ENCODE peak calls at places on chromosome 21, in six cellular contexts. L is lower leg skin; C is stimulated activated CD4-positive, alpha-beta T cell treated with anti-CD3 and anti-CD28 coated beads, Interleukin-4, amount 100 ng/mL, for 1 hour; F is foreskin fibroblast; U is hippocampal formation; G is GM19239. N is an unnamed sample.

GRCh38 chr21:28771790-28772501 is 220.7 kb downstream of the LTN1 start:
- DNase-seq in U (no peak), G (no peak), C (no peak), L (no peak), F (peak; percentile 89), N (no peak)

GRCh38 chr21:39182016-39182415 is 1.2 kb downstream of the PSMG1 start:
- DNase-seq in L (no peak), U (no peak), C (no peak), G (no peak), F (no peak), N (no peak)

GRCh38 chr21:42443876-42444744 is 40.4 kb downstream of the UBASH3A start:
- DNase-seq in C (no peak), F (no peak), G (no peak), U (no peak), L (no peak), N (no peak)

GRCh38 chr21:35905973-35906357 is 154.4 kb downstream of the SETD4 start:
- DNase-seq in G (no peak), L (peak; percentile 37), C (no peak), F (no peak), U (no peak), N (peak; percentile 34)

GRCh38 chr21:34640858-34641257 is 25.9 kb upstream of the RCAN1 start:
- DNase-seq in U (no peak), L (no peak), F (peak; percentile 71), G (no peak), C (no peak), N (no peak)

GRCh38 chr21:33229776-33230517 is at the start of gene IFNAR2:
- DNase-seq in C (peak; percentile 79), F (peak; percentile 82), G (peak; percentile 73), L (peak; percentile 33), U (peak; percentile 74), N (peak; percentile 84)

GRCh38 chr21:27590271-27590670 is 623.4 kb upstream of the ADAMTS5 start:
- DNase-seq in F (peak; percentile 82), G (no peak), U (no peak), L (no peak), C (no peak), N (no peak)

GRCh38 chr21:25901580-25901979 is 166.8 kb downstream of the GABPA start:
- DNase-seq in L (no peak), U (no peak), F (peak; percentile 32), G (no peak), C (no peak), N (no peak)

GRCh38 chr21:20443558-20444155 is 554.6 kb upstream of the NCAM2 start:
- DNase-seq in F (no peak), L (no peak), U (no peak), C (no peak), G (no peak), N (no peak)

GRCh38 chr21:42627527-42628289 is 25.7 kb upstream of the PDE9A start:
- DNase-seq in G (no peak), C (no peak), L (no peak), U (no peak), F (no peak), N (no peak)

N was measured in tibial artery.